ENCODE peak calls at places on chromosomes 12 and 14, in seven cellular contexts. V, E, J, B, O, L and R are unnamed samples.

GRCh38 chr12:109875572-109876131 is 4.7 kb downstream of the GLTP start:
- DNase-seq in V (no peak), E (peak), J (no peak), B (peak), O (peak), L (no peak), R (peak)

GRCh38 chr12:118853634-118854033 is 127.7 kb upstream of the SRRM4 start:
- DNase-seq in V (no peak), E (no peak), J (no peak), B (no peak), O (no peak), L (no peak), R (no peak)

GRCh38 chr12:68807576-68808387 is at the start of gene MDM2:
- DNase-seq in V (peak), E (peak), J (peak), B (peak), O (peak), L (peak), R (peak)

GRCh38 chr14:89369656-89370055 is 47.4 kb downstream of the FOXN3 start:
- DNase-seq in V (no peak), E (no peak), J (no peak), B (no peak), O (no peak), L (no peak), R (no peak)

GRCh38 chr12:114626-115211 is 48.2 kb downstream of the IQSEC3 start:
- DNase-seq in V (no peak), E (no peak), J (no peak), B (no peak), O (no peak), L (no peak), R (no peak)

GRCh38 chr12:124764870-124765570 is 98.6 kb downstream of the SCARB1 start:
- DNase-seq in V (no peak), E (no peak), J (peak), B (no peak), O (no peak), L (peak), R (no peak)

GRCh38 chr14:58082011-58082410 is 70.0 kb downstream of the ARMH4 start:
- DNase-seq in V (no peak), E (no peak), J (no peak), B (no peak), O (no peak), L (no peak), R (no peak)

GRCh38 chr12:2623472-2623871 is 171.3 kb upstream of the FKBP4 start:
- DNase-seq in V (no peak), E (no peak), J (no peak), B (no peak), O (no peak), L (no peak), R (no peak)

GRCh38 chr12:20376984-20377383 is 8.6 kb downstream of the PDE3A start:
- DNase-seq in V (no peak), E (no peak), J (peak), B (no peak), O (no peak), L (no peak), R (peak)

GRCh38 chr14:103023881-103024473 is 33.4 kb downstream of the CDC42BPB start:
- DNase-seq in V (no peak), E (no peak), J (peak), B (no peak), O (no peak), L (no peak), R (no peak)

GRCh38 chr12:452667-453210 is 7.0 kb upstream of the B4GALNT3 start:
- DNase-seq in V (no peak), E (no peak), J (no peak), B (peak), O (peak), L (no peak), R (no peak)

GRCh38 chr14:62015945-62016344 is 253.7 kb downstream of the SNAPC1 start:
- DNase-seq in V (no peak), E (no peak), J (peak), B (no peak), O (peak), L (no peak), R (no peak)

GRCh38 chr14:77275041-77275854 is 4.2 kb upstream of the NGB start:
- DNase-seq in V (no peak), E (no peak), J (no peak), B (no peak), O (no peak), L (no peak), R (no peak)

GRCh38 chr14:106665814-106666213 is 1139.4 kb downstream of the TMEM121 start:
- DNase-seq in V (no peak), E (no peak), J (no peak), B (peak), O (no peak), L (no peak), R (no peak)

GRCh38 chr12:28424965-28425364 is 234.7 kb downstream of the CCDC91 start:
- DNase-seq in V (no peak), E (no peak), J (peak), B (no peak), O (no peak), L (no peak), R (peak)

GRCh38 chr12:38823314-38823713 is 82.1 kb downstream of the CPNE8 start:
- DNase-seq in V (no peak), E (no peak), J (no peak), B (no peak), O (no peak), L (no peak), R (no peak)

GRCh38 chr12:51683763-51684357 is 92.8 kb downstream of the SCN8A start:
- DNase-seq in V (no peak), E (peak), J (peak), B (no peak), O (no peak), L (peak), R (no peak)

GRCh38 chr14:51328089-51328941 is 88.3 kb downstream of the TMX1 start:
- DNase-seq in V (no peak), E (no peak), J (peak), B (no peak), O (no peak), L (no peak), R (no peak)

GRCh38 chr14:90959344-90959743 is 101.1 kb downstream of the RPS6KA5 start:
- DNase-seq in V (no peak), E (no peak), J (no peak), B (no peak), O (no peak), L (no peak), R (no peak)

GRCh38 chr14:83757896-83758295 is 1772.0 kb upstream of the FLRT2 start:
- DNase-seq in V (no peak), E (no peak), J (peak), B (no peak), O (no peak), L (peak), R (no peak)

GRCh38 chr14:89661392-89661791 is 244.4 kb upstream of the FOXN3 start:
- DNase-seq in V (no peak), E (no peak), J (no peak), B (no peak), O (no peak), L (no peak), R (no peak)

GRCh38 chr14:72613196-72613974 is 280.5 kb downstream of the DPF3 start:
- DNase-seq in V (peak), E (no peak), J (no peak), B (no peak), O (no peak), L (no peak), R (no peak)

GRCh38 chr12:53223391-53224267 is 8.4 kb downstream of the RARG start:
- DNase-seq in V (peak), E (no peak), J (peak), B (no peak), O (no peak), L (no peak), R (peak)

GRCh38 chr12:67925551-67925950 is 63.7 kb upstream of the IFNG-AS1 start:
- DNase-seq in V (no peak), E (no peak), J (no peak), B (no peak), O (no peak), L (no peak), R (no peak)

GRCh38 chr12:76611533-76611932 is 52.0 kb upstream of the OSBPL8 start:
- DNase-seq in V (no peak), E (no peak), J (peak), B (no peak), O (no peak), L (peak), R (no peak)

GRCh38 chr14:59306775-59307174 is 118.3 kb downstream of the DAAM1 start:
- DNase-seq in V (no peak), E (no peak), J (peak), B (no peak), O (no peak), L (no peak), R (peak)

GRCh38 chr14:91317381-91318313 is 73.1 kb upstream of the GPR68 start:
- DNase-seq in V (peak), E (peak), J (no peak), B (peak), O (no peak), L (no peak), R (peak)

GRCh38 chr12:48221645-48222044 is 18.6 kb upstream of the OR10AD1 start:
- DNase-seq in V (no peak), E (no peak), J (no peak), B (no peak), O (no peak), L (no peak), R (no peak)

GRCh38 chr12:51527872-51528271 is 63.2 kb upstream of the SCN8A start:
- DNase-seq in V (no peak), E (no peak), J (no peak), B (no peak), O (no peak), L (no peak), R (no peak)

GRCh38 chr14:81219821-81220487 is 805 bp downstream of the GTF2A1 start:
- DNase-seq in V (peak), E (peak), J (peak), B (peak), O (peak), L (no peak), R (peak)

GRCh38 chr12:30796891-30797371 is 42.2 kb upstream of the CAPRIN2 start:
- DNase-seq in V (peak), E (no peak), J (peak), B (no peak), O (no peak), L (no peak), R (peak)

GRCh38 chr12:85866929-85867776 is 6.9 kb upstream of the NTS start:
- DNase-seq in V (no peak), E (peak), J (peak), B (peak), O (peak), L (peak), R (peak)

GRCh38 chr12:16300222-16300621 is 22.7 kb upstream of the SLC15A5 start:
- DNase-seq in V (no peak), E (no peak), J (peak), B (no peak), O (no peak), L (no peak), R (no peak)

GRCh38 chr12:52264435-52264825 is 10.0 kb upstream of the KRT86 start:
- DNase-seq in V (no peak), E (no peak), J (no peak), B (no peak), O (no peak), L (no peak), R (no peak)

GRCh38 chr12:57756406-57757341 is 1.8 kb downstream of the MARCHF9 start:
- DNase-seq in V (peak), E (no peak), J (no peak), B (peak), O (peak), L (no peak), R (peak)

GRCh38 chr14:51597511-51597920 is 54.2 kb upstream of the FRMD6 start:
- DNase-seq in V (no peak), E (no peak), J (peak), B (no peak), O (no peak), L (no peak), R (no peak)

GRCh38 chr14:72625689-72626088 is 268.2 kb downstream of the DPF3 start:
- DNase-seq in V (no peak), E (no peak), J (no peak), B (peak), O (peak), L (no peak), R (no peak)

GRCh38 chr14:75250800-75251199 is 27.8 kb upstream of the FOS start:
- DNase-seq in V (no peak), E (no peak), J (no peak), B (no peak), O (no peak), L (no peak), R (no peak)

GRCh38 chr14:100754020-100754419 is 27.3 kb downstream of the DLK1 start:
- DNase-seq in V (peak), E (no peak), J (no peak), B (no peak), O (no peak), L (no peak), R (no peak)

DNA sequence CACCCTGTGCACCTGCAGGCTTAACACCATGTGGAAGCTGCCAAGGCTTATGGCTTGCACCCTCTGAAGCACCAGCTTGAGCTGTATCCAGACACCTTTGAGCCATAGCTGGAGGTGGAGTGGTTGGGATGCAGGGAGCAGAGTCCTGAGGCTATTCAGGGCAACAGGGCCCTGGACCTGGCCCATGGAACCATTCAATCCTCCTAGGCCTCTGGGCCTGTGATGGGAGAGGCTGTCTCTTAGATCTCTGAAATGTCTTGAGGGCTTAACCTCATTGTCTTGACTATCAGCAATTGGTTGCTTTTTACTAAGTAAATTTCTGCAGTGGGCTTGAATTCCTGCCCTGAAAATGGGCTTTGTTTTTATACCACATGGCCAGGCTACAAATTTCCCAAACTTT is 36.6 kb downstream of the CREBL2 start:
- DNase-seq in V (no peak), E (no peak), J (no peak), B (no peak), O (no peak), L (no peak), R (no peak)
- TF ChIP-seq CTCF in V (no peak), E (no peak), J (no peak), B (no peak), O (no peak), L (no peak), R (no peak)

GRCh38 chr14:23356036-23356435 is 3.3 kb upstream of the SLC22A17 start:
- DNase-seq in V (no peak), E (no peak), J (no peak), B (no peak), O (no peak), L (no peak), R (no peak)

GRCh38 chr14:23354990-23355389 is 2.3 kb upstream of the SLC22A17 start:
- DNase-seq in V (no peak), E (no peak), J (no peak), B (no peak), O (no peak), L (no peak), R (no peak)

GRCh38 chr14:23353433-23353780 is 720 bp upstream of the SLC22A17 start:
- DNase-seq in V (no peak), E (no peak), J (no peak), B (no peak), O (no peak), L (no peak), R (no peak)

GRCh38 chr14:23351681-23352505 is 794 bp downstream of the SLC22A17 start:
- DNase-seq in V (peak), E (no peak), J (no peak), B (no peak), O (no peak), L (no peak), R (no peak)

GRCh38 chr14:23352506-23353432 is at the start of gene SLC22A17:
- DNase-seq in V (peak), E (peak), J (peak), B (no peak), O (peak), L (peak), R (peak)
- TF ChIP-seq CTCF in V (no peak), E (peak), J (peak), B (no peak), O (no peak), L (peak), R (no peak)

GRCh38 chr14:35258420-35258819 is 33.8 kb upstream of the PSMA6 start:
- DNase-seq in V (no peak), E (no peak), J (no peak), B (no peak), O (no peak), L (no peak), R (no peak)

GRCh38 chr14:35257809-35258208 is 34.4 kb upstream of the PSMA6 start:
- DNase-seq in V (no peak), E (no peak), J (no peak), B (no peak), O (no peak), L (no peak), R (no peak)

DNA sequence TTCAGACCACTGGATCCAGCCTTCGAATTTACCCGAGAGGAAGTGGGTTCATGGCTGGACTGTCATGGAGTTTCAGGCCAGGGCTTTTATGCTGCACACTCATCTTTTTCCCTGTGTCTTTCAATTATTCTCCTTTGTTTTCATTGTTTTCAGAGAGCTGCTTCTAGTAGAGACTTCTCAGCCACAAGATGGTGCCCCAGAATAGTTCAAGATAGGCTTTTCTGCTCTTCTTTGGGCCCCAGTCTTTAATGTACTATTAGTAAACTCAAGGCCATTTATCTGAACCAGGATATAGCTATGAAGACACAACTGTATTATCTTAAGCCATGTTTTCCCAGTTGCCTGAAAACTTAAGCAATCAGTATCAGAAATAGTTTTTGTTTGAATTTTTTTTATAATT is 30.4 kb upstream of the PSMA6 start:
- DNase-seq in V (no peak), E (no peak), J (peak), B (no peak), O (no peak), L (no peak), R (no peak)
- TF ChIP-seq CTCF in V (peak), E (no peak), J (peak), B (peak), O (peak), L (no peak), R (no peak)

GRCh38 chr14:50059773-50060629 is 56.4 kb downstream of the VCPKMT start:
- DNase-seq in V (no peak), E (no peak), J (no peak), B (no peak), O (no peak), L (no peak), R (no peak)

GRCh38 chr14:50062438-50063039 is 53.8 kb downstream of the VCPKMT start:
- DNase-seq in V (no peak), E (no peak), J (peak), B (no peak), O (no peak), L (no peak), R (peak)

GRCh38 chr14:50063876-50064420 is 52.4 kb downstream of the VCPKMT start:
- DNase-seq in V (no peak), E (no peak), J (no peak), B (no peak), O (no peak), L (no peak), R (no peak)

GRCh38 chr14:50061664-50062437 is 54.5 kb downstream of the VCPKMT start:
- DNase-seq in V (no peak), E (no peak), J (peak), B (peak), O (peak), L (no peak), R (peak)

DNA sequence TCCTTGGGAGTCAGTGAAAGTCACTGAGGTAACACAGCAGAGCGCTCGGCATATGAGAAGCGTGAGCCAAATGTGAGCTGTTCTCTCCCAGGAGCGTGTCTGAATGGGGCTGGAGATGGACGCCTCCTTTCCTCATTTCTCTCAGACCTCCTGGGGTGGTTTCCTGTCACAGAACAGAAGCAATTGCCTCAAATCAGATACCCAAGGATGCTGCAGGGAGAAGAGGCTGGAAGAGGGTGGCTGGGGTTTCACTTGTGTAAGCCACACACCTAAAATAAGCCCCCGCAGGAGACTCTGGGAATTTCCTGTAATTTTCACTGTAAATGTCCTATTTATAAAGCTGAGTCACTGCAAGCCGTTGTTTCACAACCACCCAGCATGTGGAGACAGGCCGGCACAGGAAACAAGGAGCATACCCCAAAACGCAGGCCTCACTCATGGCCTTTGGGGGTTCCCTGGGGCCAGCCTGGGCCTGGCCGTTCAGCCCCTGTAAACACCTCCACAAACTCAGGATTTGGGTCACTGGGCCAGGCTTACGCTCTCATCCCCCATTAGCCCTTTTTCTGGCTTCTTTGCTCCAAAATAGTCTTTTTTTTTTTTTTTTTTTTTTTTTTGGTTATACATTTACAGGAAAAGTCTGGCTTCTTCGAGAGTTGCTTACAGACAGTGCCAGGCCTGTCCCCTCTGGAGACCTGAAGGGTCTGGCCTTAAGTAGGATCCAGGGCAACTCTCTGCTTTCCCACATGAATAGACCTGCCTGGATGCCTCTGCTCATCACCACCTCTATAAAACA is 55.3 kb downstream of the VCPKMT start:
- DNase-seq in V (no peak), E (peak), J (peak), B (peak), O (peak), L (peak), R (peak)
- TF ChIP-seq CTCF in V (no peak), E (no peak), J (peak), B (no peak), O (no peak), L (no peak), R (no peak)

DNA sequence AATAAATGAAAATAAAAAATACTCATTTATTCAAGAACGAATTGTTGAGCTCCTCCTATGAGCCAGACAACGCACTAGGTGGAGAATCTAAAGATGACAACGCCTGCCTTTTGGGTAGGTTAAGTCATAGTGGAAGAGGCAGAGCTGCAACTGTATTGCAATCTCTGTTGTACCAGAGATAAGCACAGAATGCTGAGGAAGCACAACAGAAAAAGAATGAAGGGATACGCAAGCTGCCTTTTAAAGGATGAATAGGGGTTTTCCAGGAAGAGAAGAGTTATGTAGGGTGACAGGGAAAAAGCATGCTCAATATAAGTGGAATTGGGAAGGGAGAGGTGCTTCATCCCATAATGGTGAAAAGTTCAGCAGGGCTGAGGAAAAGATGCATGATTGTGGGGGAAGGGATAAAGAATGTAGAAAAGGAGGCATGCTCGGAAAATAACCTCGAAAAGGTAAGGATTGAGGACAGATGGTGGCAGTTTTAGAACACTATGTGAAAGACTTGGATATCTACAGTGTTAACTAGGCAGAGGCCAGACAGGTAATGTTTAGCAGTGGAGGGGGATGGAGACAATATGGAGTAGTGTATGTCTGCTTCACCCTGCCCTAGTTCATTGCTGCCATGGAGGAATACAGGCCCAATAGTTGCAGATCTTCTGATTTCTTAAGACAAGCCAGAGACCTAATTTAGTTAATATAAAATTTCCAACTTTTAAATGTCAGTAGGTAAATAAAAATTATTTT is 63.9 kb upstream of the DUSP6 start:
- DNase-seq in V (no peak), E (no peak), J (no peak), B (no peak), O (no peak), L (no peak), R (no peak)
- TF ChIP-seq CTCF in V (no peak), E (no peak), J (no peak), B (no peak), O (no peak), L (no peak), R (no peak)